ENCODE peak calls at places on chromosomes 2 and 18, in seven cellular contexts. One of them, this sample, is unnamed.

GRCh38 chr18:58572181-58572580 is 56.7 kb downstream of the ALPK2 start:
- DNase-seq in HuH-7.5: no peak
- DNase-seq in NCI-H1417 treated with DMSO at 0.1 percent for 48 hours: no peak
- DNase-seq in AG09319: peak
- DNase-seq in NCI-H345: no peak
- DNase-seq in COLO829: no peak
- DNase-seq in effector CD4-positive, alpha-beta T cell: no peak
- DNase-seq in this sample: no peak

GRCh38 chr2:107932986-107933385 is 53.3 kb upstream of the SLC5A7 start:
- DNase-seq in HuH-7.5: no peak
- DNase-seq in NCI-H1417 treated with DMSO at 0.1 percent for 48 hours: no peak
- DNase-seq in AG09319: no peak
- DNase-seq in NCI-H345: peak
- DNase-seq in COLO829: no peak
- DNase-seq in effector CD4-positive, alpha-beta T cell: no peak
- DNase-seq in this sample: no peak

GRCh38 chr18:11741505-11742145 is 52.6 kb downstream of the GNAL start:
- DNase-seq in HuH-7.5: peak
- DNase-seq in NCI-H1417 treated with DMSO at 0.1 percent for 48 hours: no peak
- DNase-seq in AG09319: no peak
- DNase-seq in NCI-H345: no peak
- DNase-seq in COLO829: peak
- DNase-seq in effector CD4-positive, alpha-beta T cell: no peak
- DNase-seq in this sample: no peak

GRCh38 chr2:64021578-64021977 is 2.4 kb upstream of the VPS54 start:
- DNase-seq in HuH-7.5: no peak
- DNase-seq in NCI-H1417 treated with DMSO at 0.1 percent for 48 hours: no peak
- DNase-seq in AG09319: no peak
- DNase-seq in NCI-H345: no peak
- DNase-seq in COLO829: no peak
- DNase-seq in effector CD4-positive, alpha-beta T cell: no peak
- DNase-seq in this sample: no peak

GRCh38 chr18:78246041-78246440 is 733.6 kb upstream of the SALL3 start:
- DNase-seq in HuH-7.5: no peak
- DNase-seq in NCI-H1417 treated with DMSO at 0.1 percent for 48 hours: no peak
- DNase-seq in AG09319: no peak
- DNase-seq in NCI-H345: no peak
- DNase-seq in COLO829: no peak
- DNase-seq in effector CD4-positive, alpha-beta T cell: no peak
- DNase-seq in this sample: no peak

GRCh38 chr2:173037245-173038106 is 38.2 kb upstream of the MAP3K20 start:
- DNase-seq in HuH-7.5: no peak
- DNase-seq in NCI-H1417 treated with DMSO at 0.1 percent for 48 hours: no peak
- DNase-seq in AG09319: no peak
- DNase-seq in NCI-H345: no peak
- DNase-seq in COLO829: no peak
- DNase-seq in effector CD4-positive, alpha-beta T cell: no peak
- DNase-seq in this sample: no peak

GRCh38 chr2:239440511-239440959 is 39.7 kb upstream of the HDAC4 start:
- DNase-seq in HuH-7.5: no peak
- DNase-seq in NCI-H1417 treated with DMSO at 0.1 percent for 48 hours: no peak
- DNase-seq in AG09319: no peak
- DNase-seq in NCI-H345: peak
- DNase-seq in COLO829: no peak
- DNase-seq in effector CD4-positive, alpha-beta T cell: no peak
- DNase-seq in this sample: no peak

GRCh38 chr18:57975805-57976204 is 68.2 kb upstream of the NEDD4L start:
- DNase-seq in HuH-7.5: no peak
- DNase-seq in NCI-H1417 treated with DMSO at 0.1 percent for 48 hours: no peak
- DNase-seq in AG09319: no peak
- DNase-seq in NCI-H345: no peak
- DNase-seq in COLO829: no peak
- DNase-seq in effector CD4-positive, alpha-beta T cell: no peak
- DNase-seq in this sample: no peak

GRCh38 chr2:25310965-25311865 is 30.5 kb downstream of the DNMT3A start:
- DNase-seq in HuH-7.5: peak
- DNase-seq in NCI-H1417 treated with DMSO at 0.1 percent for 48 hours: peak
- DNase-seq in AG09319: no peak
- DNase-seq in NCI-H345: peak
- DNase-seq in COLO829: no peak
- DNase-seq in effector CD4-positive, alpha-beta T cell: no peak
- DNase-seq in this sample: no peak

GRCh38 chr18:74512321-74513053 is 16.3 kb downstream of the CNDP2 start:
- DNase-seq in HuH-7.5: no peak
- DNase-seq in NCI-H1417 treated with DMSO at 0.1 percent for 48 hours: no peak
- DNase-seq in AG09319: no peak
- DNase-seq in NCI-H345: no peak
- DNase-seq in COLO829: peak
- DNase-seq in effector CD4-positive, alpha-beta T cell: no peak
- DNase-seq in this sample: no peak

GRCh38 chr2:200350796-200351195 is 44.3 kb downstream of the SPATS2L start:
- DNase-seq in HuH-7.5: no peak
- DNase-seq in NCI-H1417 treated with DMSO at 0.1 percent for 48 hours: no peak
- DNase-seq in AG09319: no peak
- DNase-seq in NCI-H345: no peak
- DNase-seq in COLO829: no peak
- DNase-seq in effector CD4-positive, alpha-beta T cell: no peak
- DNase-seq in this sample: no peak

GRCh38 chr18:31643003-31643402 is 41.4 kb downstream of the B4GALT6 start:
- DNase-seq in HuH-7.5: no peak
- DNase-seq in NCI-H1417 treated with DMSO at 0.1 percent for 48 hours: no peak
- DNase-seq in AG09319: no peak
- DNase-seq in NCI-H345: no peak
- DNase-seq in COLO829: no peak
- DNase-seq in effector CD4-positive, alpha-beta T cell: no peak
- DNase-seq in this sample: no peak

GRCh38 chr2:215777481-215778044 is 235.8 kb downstream of the MREG start:
- DNase-seq in HuH-7.5: no peak
- DNase-seq in NCI-H1417 treated with DMSO at 0.1 percent for 48 hours: no peak
- DNase-seq in AG09319: no peak
- DNase-seq in NCI-H345: no peak
- DNase-seq in COLO829: no peak
- DNase-seq in effector CD4-positive, alpha-beta T cell: no peak
- DNase-seq in this sample: no peak

GRCh38 chr18:65091737-65092329 is 659.0 kb upstream of the CDH7 start:
- DNase-seq in HuH-7.5: no peak
- DNase-seq in NCI-H1417 treated with DMSO at 0.1 percent for 48 hours: no peak
- DNase-seq in AG09319: no peak
- DNase-seq in NCI-H345: peak
- DNase-seq in COLO829: peak
- DNase-seq in effector CD4-positive, alpha-beta T cell: no peak
- DNase-seq in this sample: no peak

GRCh38 chr2:29012211-29012681 is 31.1 kb downstream of the TOGARAM2 start:
- DNase-seq in HuH-7.5: no peak
- DNase-seq in NCI-H1417 treated with DMSO at 0.1 percent for 48 hours: no peak
- DNase-seq in AG09319: no peak
- DNase-seq in NCI-H345: no peak
- DNase-seq in COLO829: no peak
- DNase-seq in effector CD4-positive, alpha-beta T cell: no peak
- DNase-seq in this sample: no peak

GRCh38 chr2:229372207-229372606 is 101.1 kb upstream of the PID1 start:
- DNase-seq in HuH-7.5: no peak
- DNase-seq in NCI-H1417 treated with DMSO at 0.1 percent for 48 hours: no peak
- DNase-seq in AG09319: no peak
- DNase-seq in NCI-H345: no peak
- DNase-seq in COLO829: no peak
- DNase-seq in effector CD4-positive, alpha-beta T cell: no peak
- DNase-seq in this sample: no peak

GRCh38 chr2:195029804-195030654 is 627.0 kb upstream of the SLC39A10 start:
- DNase-seq in HuH-7.5: no peak
- DNase-seq in NCI-H1417 treated with DMSO at 0.1 percent for 48 hours: no peak
- DNase-seq in AG09319: no peak
- DNase-seq in NCI-H345: no peak
- DNase-seq in COLO829: no peak
- DNase-seq in effector CD4-positive, alpha-beta T cell: no peak
- DNase-seq in this sample: no peak

GRCh38 chr2:72147303-72147970 is at the start of gene CYP26B1:
- DNase-seq in HuH-7.5: peak
- DNase-seq in NCI-H1417 treated with DMSO at 0.1 percent for 48 hours: no peak
- DNase-seq in AG09319: no peak
- DNase-seq in NCI-H345: peak
- DNase-seq in COLO829: no peak
- DNase-seq in effector CD4-positive, alpha-beta T cell: no peak
- DNase-seq in this sample: no peak

GRCh38 chr2:27857417-27858172 is 32.6 kb downstream of the RBKS start:
- DNase-seq in HuH-7.5: no peak
- DNase-seq in NCI-H1417 treated with DMSO at 0.1 percent for 48 hours: no peak
- DNase-seq in AG09319: no peak
- DNase-seq in NCI-H345: no peak
- DNase-seq in COLO829: no peak
- DNase-seq in effector CD4-positive, alpha-beta T cell: no peak
- DNase-seq in this sample: no peak

GRCh38 chr2:214774108-214774507 is 35.4 kb downstream of the BARD1 start:
- DNase-seq in HuH-7.5: no peak
- DNase-seq in NCI-H1417 treated with DMSO at 0.1 percent for 48 hours: no peak
- DNase-seq in AG09319: no peak
- DNase-seq in NCI-H345: no peak
- DNase-seq in COLO829: peak
- DNase-seq in effector CD4-positive, alpha-beta T cell: no peak
- DNase-seq in this sample: no peak

GRCh38 chr2:63399171-63399570 is 189.1 kb downstream of the WDPCP start:
- DNase-seq in HuH-7.5: no peak
- DNase-seq in NCI-H1417 treated with DMSO at 0.1 percent for 48 hours: peak
- DNase-seq in AG09319: no peak
- DNase-seq in NCI-H345: peak
- DNase-seq in COLO829: no peak
- DNase-seq in effector CD4-positive, alpha-beta T cell: no peak
- DNase-seq in this sample: no peak

GRCh38 chr2:26838121-26838906 is 9.6 kb upstream of the DPYSL5 start:
- DNase-seq in HuH-7.5: no peak
- DNase-seq in NCI-H1417 treated with DMSO at 0.1 percent for 48 hours: no peak
- DNase-seq in AG09319: no peak
- DNase-seq in NCI-H345: no peak
- DNase-seq in COLO829: no peak
- DNase-seq in effector CD4-positive, alpha-beta T cell: no peak
- DNase-seq in this sample: no peak

GRCh38 chr2:46780801-46781445 is 134.7 kb downstream of the MCFD2 start:
- DNase-seq in HuH-7.5: no peak
- DNase-seq in NCI-H1417 treated with DMSO at 0.1 percent for 48 hours: no peak
- DNase-seq in AG09319: no peak
- DNase-seq in NCI-H345: no peak
- DNase-seq in COLO829: no peak
- DNase-seq in effector CD4-positive, alpha-beta T cell: no peak
- DNase-seq in this sample: peak

GRCh38 chr18:27844416-27844792 is 332.5 kb downstream of the CDH2 start:
- DNase-seq in HuH-7.5: no peak
- DNase-seq in NCI-H1417 treated with DMSO at 0.1 percent for 48 hours: no peak
- DNase-seq in AG09319: no peak
- DNase-seq in NCI-H345: no peak
- DNase-seq in COLO829: no peak
- DNase-seq in effector CD4-positive, alpha-beta T cell: no peak
- DNase-seq in this sample: no peak

GRCh38 chr2:73081181-73081671 is 9.7 kb upstream of the SFXN5 start:
- DNase-seq in HuH-7.5: no peak
- DNase-seq in NCI-H1417 treated with DMSO at 0.1 percent for 48 hours: no peak
- DNase-seq in AG09319: no peak
- DNase-seq in NCI-H345: no peak
- DNase-seq in COLO829: no peak
- DNase-seq in effector CD4-positive, alpha-beta T cell: no peak
- DNase-seq in this sample: no peak